ENCODE peak calls at places on chromosomes 1 and 21, in four cellular contexts. K is HL-60, Y is K562, P is GM12878. R is an unnamed sample.

GRCh38 chr1:44405804-44406743 is 1.0 kb downstream of the RNF220 start:
- DNase-seq in K (no peak), Y (no peak), P (no peak), R (no peak)

GRCh38 chr1:244654284-244655038 is 1.5 kb downstream of the DESI2 start:
- DNase-seq in K (no peak), Y (no peak), P (no peak), R (no peak)

GRCh38 chr21:38376235-38376634 is 119.4 kb downstream of the KCNJ15 start:
- DNase-seq in K (no peak), Y (no peak), P (no peak), R (no peak)

GRCh38 chr1:57188169-57188568 is 222.4 kb upstream of the C8B start:
- DNase-seq in K (no peak), Y (no peak), P (no peak), R (no peak)

GRCh38 chr1:160359559-160360226 is 7.2 kb upstream of the NHLH1 start:
- DNase-seq in K (no peak), Y (no peak), P (no peak), R (no peak)

GRCh38 chr1:223729906-223730305 is 17.6 kb downstream of the CAPN2 start:
- DNase-seq in K (no peak), Y (no peak), P (no peak), R (no peak)

GRCh38 chr1:25645641-25646400 is 29.2 kb downstream of the MAN1C1 start:
- DNase-seq in K (no peak), Y (no peak), P (no peak), R (no peak)

GRCh38 chr1:74334147-74334546 is 99.0 kb downstream of the TNNI3K start:
- DNase-seq in K (no peak), Y (no peak), P (no peak), R (no peak)

GRCh38 chr1:223831755-223832636 is 13.8 kb downstream of the TP53BP2 start:
- DNase-seq in K (peak; percentile 70), Y (no peak), P (no peak), R (no peak)

GRCh38 chr1:70140343-70140742 is 65.0 kb downstream of the LRRC40 start:
- DNase-seq in K (no peak), Y (no peak), P (no peak), R (no peak)

GRCh38 chr1:1117469-1117831 is 1.6 kb upstream of the C1orf159 start:
- DNase-seq in K (peak; percentile 48), Y (no peak), P (no peak), R (no peak)

GRCh38 chr1:171310661-171311087 is 3.3 kb upstream of the FMO4 start:
- DNase-seq in K (peak; percentile 55), Y (no peak), P (no peak), R (no peak)

GRCh38 chr1:33005812-33006465 is 30.7 kb downstream of the AK2 start:
- DNase-seq in K (no peak), Y (no peak), P (no peak), R (no peak)

GRCh38 chr1:245901037-245901436 is 606.0 kb downstream of the SMYD3 start:
- DNase-seq in K (no peak), Y (no peak), P (peak; percentile 54), R (no peak)

GRCh38 chr1:32962248-32962896 is 2.2 kb downstream of the RNF19B start:
- DNase-seq in K (no peak), Y (peak; percentile 30), P (peak; percentile 74), R (no peak)

GRCh38 chr21:43676391-43676790 is 17.0 kb downstream of the RRP1B start:
- DNase-seq in K (no peak), Y (no peak), P (no peak), R (no peak)

GRCh38 chr1:1004780-1005697 is 5.1 kb upstream of the HES4 start:
- DNase-seq in K (peak; percentile 48), Y (peak; percentile 79), P (no peak), R (no peak)

GRCh38 chr1:182962554-182963115 is 9.7 kb upstream of the SHCBP1L start:
- DNase-seq in K (peak; percentile 61), Y (peak; percentile 92), P (peak; percentile 62), R (peak; percentile 70)

GRCh38 chr21:34579411-34579810 is 35.5 kb downstream of the RCAN1 start:
- DNase-seq in K (no peak), Y (no peak), P (no peak), R (no peak)

GRCh38 chr1:164366014-164366413 is 193.0 kb upstream of the PBX1 start:
- DNase-seq in K (no peak), Y (no peak), P (no peak), R (no peak)

GRCh38 chr1:44652445-44653106 is 21.7 kb downstream of the TMEM53 start:
- DNase-seq in K (peak; percentile 70), Y (peak; percentile 85), P (no peak), R (peak; percentile 79)

GRCh38 chr1:106173101-106173500 is 883.4 kb upstream of the PRMT6 start:
- DNase-seq in K (peak; percentile 14), Y (no peak), P (no peak), R (no peak)

GRCh38 chr21:18340387-18340942 is 63.1 kb downstream of the TMPRSS15 start:
- DNase-seq in K (no peak), Y (no peak), P (no peak), R (no peak)

GRCh38 chr1:116139592-116140134 is 28.5 kb downstream of the MAB21L3 start:
- DNase-seq in K (no peak), Y (no peak), P (no peak), R (no peak)

GRCh38 chr1:115495111-115495510 is 146.7 kb upstream of the VANGL1 start:
- DNase-seq in K (no peak), Y (no peak), P (no peak), R (no peak)

GRCh38 chr1:225155555-225155954 is 226.1 kb downstream of the DNAH14 start:
- DNase-seq in K (no peak), Y (no peak), P (no peak), R (no peak)

GRCh38 chr1:108190686-108191416 is 9.3 kb downstream of the SLC25A24 start:
- DNase-seq in K (no peak), Y (no peak), P (no peak), R (no peak)

GRCh38 chr1:67739361-67739760 is 54.4 kb downstream of the GADD45A start:
- DNase-seq in K (no peak), Y (no peak), P (no peak), R (no peak)

GRCh38 chr1:119139393-119139792 is 1.1 kb downstream of the WARS2 start:
- DNase-seq in K (no peak), Y (no peak), P (peak; percentile 44), R (no peak)

GRCh38 chr21:26433386-26433785 is 139.7 kb downstream of the CYYR1 start:
- DNase-seq in K (no peak), Y (no peak), P (no peak), R (no peak)

DNA sequence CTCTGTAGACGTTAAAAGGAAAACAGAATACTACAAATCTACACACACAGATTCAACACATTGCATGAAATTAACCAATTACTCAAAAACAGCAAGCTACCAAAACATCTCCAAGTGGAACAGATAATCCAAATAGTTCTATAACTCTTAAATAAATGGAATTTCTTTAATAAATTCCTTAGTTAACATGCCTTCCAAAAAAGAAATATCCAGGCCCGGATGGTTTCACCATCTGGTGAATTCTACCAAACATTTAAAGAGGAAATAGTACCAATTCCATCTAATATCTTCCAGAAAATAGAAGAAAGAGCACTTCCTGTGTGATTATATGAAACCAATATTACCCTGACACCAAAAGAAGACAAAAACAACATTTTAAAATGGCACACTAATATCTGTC is 52.8 kb upstream of the COL6A2 start:
- DNase-seq in K (no peak), Y (no peak), P (no peak), R (no peak)
- TF ChIP-seq SPI1 in K (no peak), Y (no peak), P (no peak), R (no peak)

DNA sequence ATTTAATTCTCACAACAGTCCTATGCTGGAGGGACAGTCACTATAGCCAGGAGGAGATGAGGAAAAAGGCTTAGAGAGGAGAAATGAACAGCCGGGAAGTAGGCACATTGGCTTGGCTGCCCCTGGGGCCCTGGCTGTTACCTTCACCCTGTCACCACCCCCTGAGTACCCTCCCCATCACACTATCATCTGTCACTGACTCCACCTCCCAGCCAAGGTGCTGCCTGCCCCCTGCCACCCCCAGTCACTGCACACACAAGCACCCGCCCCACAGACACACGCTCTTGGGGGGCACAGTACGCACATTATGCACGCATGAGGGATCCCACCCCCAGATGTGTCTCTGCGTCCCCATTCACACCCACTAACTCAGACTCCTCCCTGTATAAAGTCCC is 223.2 kb downstream of the PTPRU start:
- DNase-seq in K (no peak), Y (no peak), P (no peak), R (no peak)
- TF ChIP-seq SPI1 in K (no peak), Y (no peak), P (no peak), R (no peak)

DNA sequence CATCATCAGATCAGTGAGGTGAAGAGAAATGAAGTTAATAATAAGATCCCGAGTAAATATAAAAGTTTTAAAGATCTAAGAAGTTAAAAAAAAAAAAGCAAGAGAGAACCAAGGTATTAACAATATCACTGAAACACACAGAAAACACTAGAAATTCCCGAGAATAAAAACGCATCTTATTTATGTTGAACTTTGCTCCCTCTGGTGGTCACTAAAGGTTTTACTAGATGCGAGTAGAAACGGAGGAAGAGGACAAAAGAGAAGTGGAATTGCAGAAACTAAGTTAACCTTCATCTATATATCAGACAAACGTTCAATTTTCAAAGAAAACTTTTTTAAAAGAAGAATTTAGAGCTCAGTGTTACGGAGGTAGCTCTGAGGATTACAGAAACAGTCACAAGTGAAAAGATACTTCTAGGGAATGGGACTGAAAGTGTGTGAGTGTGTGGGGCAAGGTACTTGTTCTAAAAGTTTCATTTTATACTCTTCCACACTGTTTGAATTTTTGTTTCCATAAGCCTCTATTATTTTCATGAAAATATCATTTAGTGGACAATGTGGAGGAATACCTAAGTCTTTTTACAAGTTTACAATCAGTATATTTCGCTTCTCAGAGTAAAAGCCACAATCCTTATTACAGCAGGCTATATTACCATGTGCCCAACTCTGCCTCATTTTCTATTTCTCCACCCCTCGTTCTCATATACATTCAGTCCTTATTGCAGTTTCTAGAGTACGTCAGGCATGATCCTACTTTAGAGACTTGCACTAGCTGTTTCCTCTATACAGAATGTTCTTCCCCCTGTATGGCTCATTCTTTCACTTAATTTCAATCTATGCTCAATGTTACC is 19.7 kb downstream of the ACBD6 start:
- DNase-seq in K (peak; percentile 51), Y (peak; percentile 53), P (no peak), R (no peak)
- TF ChIP-seq SPI1 in K (peak; percentile 57), Y (peak; percentile 47), P (no peak), R (no peak)

DNA sequence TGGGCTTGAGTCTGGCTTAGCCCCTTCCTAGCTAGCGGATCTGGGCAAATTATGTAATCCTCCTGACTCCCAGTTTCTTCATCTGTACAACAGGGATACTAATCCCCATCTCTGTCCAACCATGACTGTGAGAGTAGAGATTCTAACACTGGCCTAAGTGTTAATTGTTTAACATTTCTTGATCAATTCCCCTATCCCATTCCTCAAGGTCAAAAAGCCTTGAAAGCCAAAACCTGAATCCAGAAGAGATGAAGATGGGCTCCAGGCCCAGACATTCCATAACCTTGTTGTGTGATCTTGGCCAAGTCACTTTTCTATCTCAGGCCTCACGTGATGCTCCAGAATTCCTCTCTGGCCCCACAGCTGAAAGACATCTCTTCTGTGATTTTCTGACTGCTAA is 18.8 kb upstream of the PHLDA3 start:
- DNase-seq in K (no peak), Y (no peak), P (no peak), R (no peak)
- TF ChIP-seq SPI1 in K (no peak), Y (no peak), P (no peak), R (no peak)

GRCh38 chr1:85616011-85616705 is 35.6 kb downstream of the CCN1 start:
- DNase-seq in K (no peak), Y (no peak), P (no peak), R (no peak)
- TF ChIP-seq SPI1 in K (no peak), Y (no peak), P (no peak), R (no peak)

R was measured in GM12891.